ENCODE peak calls at places on chromosomes 7 and 10, in four cellular contexts. I is left lung, Y is Caco-2, S is OCI-LY7. W is an unnamed sample.

GRCh38 chr7:143426479-143427142 is 16.6 kb upstream of the TAS2R60 start:
- DNase-seq in S (no peak), I (no peak), Y (no peak), W (no peak)

GRCh38 chr10:65779985-65780384 is 1145.9 kb upstream of the LRRTM3 start:
- DNase-seq in I (no peak), S (no peak), Y (no peak), W (no peak)

GRCh38 chr7:151491859-151492258 is 27.8 kb downstream of the RHEB start:
- DNase-seq in S (no peak), I (no peak), Y (peak; percentile 50), W (no peak)

GRCh38 chr7:13839063-13839462 is 150.4 kb downstream of the ETV1 start:
- DNase-seq in Y (no peak), I (no peak), S (no peak), W (no peak)

GRCh38 chr10:60235001-60235400 is 154.7 kb downstream of the ANK3 start:
- DNase-seq in I (no peak), Y (no peak), S (no peak), W (no peak)

GRCh38 chr7:91310829-91311460 is 46.7 kb downstream of the FZD1 start:
- DNase-seq in S (no peak), I (peak; percentile 35), Y (no peak), W (no peak)

GRCh38 chr10:22334414-22335203 is 10.7 kb upstream of the SPAG6 start:
- DNase-seq in S (no peak), I (peak; percentile 31), Y (no peak), W (no peak)

GRCh38 chr10:23693895-23694294 is 255.0 kb downstream of the OTUD1 start:
- DNase-seq in S (no peak), I (no peak), Y (no peak), W (no peak)

GRCh38 chr7:14836571-14837189 is 65.9 kb downstream of the DGKB start:
- DNase-seq in I (no peak), S (no peak), Y (no peak), W (no peak)

GRCh38 chr7:28685660-28686417 is 272.3 kb downstream of the TRIL start:
- DNase-seq in I (peak; percentile 92), S (no peak), Y (peak; percentile 53), W (peak; percentile 65)

GRCh38 chr7:22855049-22855392 is 32.4 kb upstream of the TOMM7 start:
- DNase-seq in I (no peak), Y (no peak), S (peak; percentile 58), W (no peak)

GRCh38 chr7:28075674-28076358 is 104.8 kb downstream of the JAZF1 start:
- DNase-seq in S (no peak), I (no peak), Y (no peak), W (no peak)

GRCh38 chr7:142569851-142570250 is 179.4 kb upstream of the PRSS1 start:
- DNase-seq in S (no peak), I (no peak), Y (no peak), W (no peak)

GRCh38 chr10:127759276-127759675 is 22.3 kb downstream of the FOXI2 start:
- DNase-seq in I (no peak), S (no peak), Y (no peak), W (no peak)

GRCh38 chr10:123026266-123026665 is 17.5 kb downstream of the ACADSB start:
- DNase-seq in Y (no peak), S (no peak), I (no peak), W (no peak)

GRCh38 chr10:110568055-110568735 is 700 bp downstream of the SMC3 start:
- DNase-seq in I (no peak), Y (peak; percentile 51), S (peak; percentile 63), W (peak; percentile 62)

GRCh38 chr7:151059362-151060112 is at the start of gene SLC4A2:
- DNase-seq in Y (peak; percentile 79), I (peak; percentile 87), S (peak; percentile 83), W (peak; percentile 45)

GRCh38 chr7:88311675-88312036 is 5.0 kb upstream of the STEAP4 start:
- DNase-seq in Y (no peak), S (no peak), I (no peak), W (no peak)
- H3K4me1 ChIP-seq in Y (peaks cover 7% of the 10 kb centered on the region), S (no peaks in the 10 kb centered on the region), I (peaks cover 67% of the 10 kb centered on the region), W (peaks cover 2% of the 10 kb centered on the region)

DNA sequence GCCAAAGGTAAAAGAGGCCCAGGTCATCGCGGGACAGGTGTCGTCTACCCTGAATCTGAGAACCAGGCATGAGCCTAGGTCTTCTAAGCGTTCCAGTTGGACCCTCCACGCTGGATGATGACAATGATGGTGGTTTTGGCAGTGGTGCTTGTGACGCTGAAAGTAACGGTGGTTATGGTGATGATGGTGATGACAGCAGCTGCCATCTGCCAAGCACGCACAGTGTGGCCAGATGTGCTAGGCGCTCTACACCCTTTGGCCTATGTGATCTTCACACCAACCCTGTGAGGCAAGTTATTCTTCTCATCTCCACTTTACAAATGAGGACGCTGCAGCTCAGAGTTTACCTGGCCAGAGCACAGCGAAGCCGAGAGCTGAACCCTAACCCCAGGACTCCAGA is 93.9 kb downstream of the FAM53B start:
- DNase-seq in I (no peak), Y (no peak), S (no peak), W (no peak)
- H3K36me3 ChIP-seq in I (peaks cover 3% of the 10 kb centered on the region), Y (no peaks in the 10 kb centered on the region), S (peaks cover 64% of the 10 kb centered on the region), W (no peaks in the 10 kb centered on the region)

GRCh38 chr7:34758111-34758601 is 100.1 kb downstream of the NPSR1 start:
- DNase-seq in S (no peak), I (no peak), Y (no peak), W (no peak)

GRCh38 chr7:34756691-34757090 is 98.7 kb downstream of the NPSR1 start:
- DNase-seq in Y (no peak), S (no peak), I (no peak), W (no peak)

GRCh38 chr7:34756025-34756437 is 98.0 kb downstream of the NPSR1 start:
- DNase-seq in I (no peak), Y (no peak), S (no peak), W (no peak)

GRCh38 chr7:34759477-34760125 is 101.6 kb downstream of the NPSR1 start:
- DNase-seq in Y (no peak), I (no peak), S (peak; percentile 5), W (peak; percentile 27)

GRCh38 chr7:34757570-34758110 is 99.6 kb downstream of the NPSR1 start:
- DNase-seq in I (no peak), S (no peak), Y (no peak), W (no peak)
- H3K4me3 ChIP-seq in I (no peak overlapping the region), S (no peak overlapping the region), Y (no peak overlapping the region), W (no peak overlapping the region)

GRCh38 chr10:7560519-7560918 is 106.2 kb downstream of the ITIH5 start:
- DNase-seq in I (no peak), Y (no peak), S (no peak), W (no peak)

GRCh38 chr10:7563368-7563767 is 103.4 kb downstream of the ITIH5 start:
- DNase-seq in S (no peak), Y (no peak), I (no peak), W (no peak)

GRCh38 chr10:7561216-7561893 is 105.4 kb downstream of the ITIH5 start:
- DNase-seq in Y (no peak), S (no peak), I (no peak), W (no peak)

GRCh38 chr10:7563770-7564169 is 103.0 kb downstream of the ITIH5 start:
- DNase-seq in I (no peak), S (no peak), Y (no peak), W (no peak)

DNA sequence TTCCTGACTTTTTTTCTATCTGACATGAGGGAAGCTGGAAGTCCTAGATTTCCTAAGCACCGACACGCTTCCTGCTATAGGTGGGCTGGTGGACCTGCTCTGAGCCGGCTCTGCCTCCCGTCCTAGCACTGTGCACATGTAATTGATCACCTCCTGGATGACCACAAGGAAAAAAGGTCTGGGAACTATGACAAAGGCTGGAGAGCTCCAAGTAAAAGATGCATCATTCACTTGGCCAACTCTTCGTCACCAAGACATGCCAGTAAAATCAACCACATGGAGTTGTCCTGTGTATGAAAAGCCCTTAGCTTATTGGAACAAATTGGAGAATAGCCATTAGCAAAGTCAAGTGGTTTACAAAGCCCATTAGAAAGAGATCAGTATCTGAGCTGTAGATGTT is 104.7 kb downstream of the ITIH5 start:
- DNase-seq in Y (no peak), I (no peak), S (no peak), W (no peak)
- H3K4me1 ChIP-seq in Y (no peaks in the 10 kb centered on the region), I (peaks cover 7% of the 10 kb centered on the region), S (no peaks in the 10 kb centered on the region), W (no peaks in the 10 kb centered on the region)